ENCODE peak calls at places on chromosomes 3 and 15, in ten cellular contexts. U is fibroblast of the conjunctiva, J is activated T-cell treated with anti-CD3 and anti-CD28 coated beads for 24 hours, Z is H7, V is NCI-H1092, R is amniotic epithelial cell, D is osteocyte, F is Daoy, A is NCI-H1694, K is pulmonary artery endothelial cell. O is an unnamed sample.

GRCh38 chr3:150743508-150743907 is 19.5 kb downstream of the SIAH2 start:
- DNase-seq in J (no peak), D (no peak), R (no peak), F (peak), Z (no peak), U (no peak), A (no peak), K (no peak), V (no peak), O (no peak)

GRCh38 chr15:58329781-58330467 is 101.9 kb upstream of the LIPC start:
- DNase-seq in F (no peak), V (no peak), K (no peak), D (no peak), R (no peak), Z (no peak), A (no peak), U (no peak), J (no peak), O (no peak)

GRCh38 chr15:69424001-69424400 is 9.9 kb downstream of the KIF23 start:
- DNase-seq in A (no peak), U (no peak), D (no peak), Z (no peak), J (no peak), V (no peak), F (no peak), R (peak), K (no peak), O (no peak)

GRCh38 chr3:66317750-66318366 is 97.1 kb downstream of the SLC25A26 start:
- DNase-seq in F (no peak), U (no peak), J (no peak), V (no peak), A (no peak), Z (no peak), K (no peak), D (no peak), R (no peak), O (no peak)

GRCh38 chr3:8336456-8336855 is 165.2 kb upstream of the LMCD1 start:
- DNase-seq in F (no peak), A (no peak), J (no peak), K (no peak), U (no peak), Z (peak), R (peak), D (no peak), V (no peak), O (no peak)

GRCh38 chr3:52873433-52874159 is 23.8 kb downstream of the STIMATE start:
- DNase-seq in U (peak), V (no peak), A (no peak), D (no peak), R (peak), F (no peak), J (no peak), K (no peak), Z (no peak), O (no peak)

GRCh38 chr3:188262913-188263683 is 109.1 kb downstream of the LPP start:
- DNase-seq in U (peak), R (peak), A (no peak), J (no peak), K (peak), V (no peak), D (no peak), Z (no peak), F (peak), O (no peak)

GRCh38 chr15:50251638-50252182 is 13.8 kb downstream of the HDC start:
- DNase-seq in R (peak), A (no peak), V (no peak), J (no peak), Z (no peak), D (peak), F (no peak), K (no peak), U (no peak), O (no peak)

GRCh38 chr15:87739866-87740265 is 516.7 kb downstream of the NTRK3 start:
- DNase-seq in Z (no peak), U (no peak), F (no peak), D (no peak), J (no peak), K (no peak), V (no peak), A (no peak), R (peak), O (no peak)

GRCh38 chr3:9088431-9089353 is 125.4 kb upstream of the RAD18 start:
- DNase-seq in A (no peak), J (no peak), Z (no peak), V (no peak), K (no peak), U (peak), R (no peak), D (no peak), F (peak), O (no peak)

GRCh38 chr3:158970006-158970405 is 168.2 kb downstream of the MFSD1 start:
- DNase-seq in F (no peak), Z (no peak), R (no peak), J (no peak), V (no peak), K (no peak), D (no peak), A (no peak), U (no peak), O (no peak)

GRCh38 chr3:142270407-142270806 is 45.0 kb upstream of the GK5 start:
- DNase-seq in V (no peak), K (no peak), A (no peak), R (peak), F (no peak), J (peak), U (no peak), Z (no peak), D (no peak), O (peak)

GRCh38 chr3:183279371-183279770 is 26.3 kb downstream of the B3GNT5 start:
- DNase-seq in Z (peak), A (no peak), F (no peak), U (no peak), R (no peak), J (no peak), V (no peak), K (no peak), D (no peak), O (no peak)

GRCh38 chr3:39748002-39748401 is 61.4 kb upstream of the MYRIP start:
- DNase-seq in D (no peak), Z (no peak), F (no peak), J (no peak), A (no peak), R (no peak), V (no peak), K (peak), U (no peak), O (no peak)

GRCh38 chr15:29132110-29132420 is 137.6 kb downstream of the NSMCE3 start:
- DNase-seq in K (no peak), U (no peak), D (no peak), J (no peak), Z (no peak), V (no peak), R (no peak), A (no peak), F (no peak), O (no peak)

GRCh38 chr3:171494457-171495109 is 34.4 kb upstream of the TNIK start:
- DNase-seq in V (no peak), K (no peak), D (no peak), F (no peak), R (no peak), J (no peak), A (no peak), U (no peak), Z (no peak), O (peak)

O was measured in stimulated activated naive CD4-positive, alpha-beta T cell treated with Interleukin-2 at 50 U/mL for 16 hours.